ENCODE peak calls at places on chromosomes 7 and 10, in eight cellular contexts. K, U, Z, W, P, B, G and I are unnamed samples.

GRCh38 chr10:25696013-25696708 is 237.9 kb upstream of the MYO3A start:
- DNase-seq in W (no peak), U (no peak), K (no peak), P (no peak), B (no peak), Z (no peak), G (no peak), I (no peak)

GRCh38 chr7:315516-316265 is 25.7 kb downstream of the FOXL3 start:
- DNase-seq in B (no peak), U (no peak), G (no peak), Z (no peak), K (no peak), P (no peak), W (no peak), I (no peak)

GRCh38 chr10:110893559-110894179 is 21.9 kb downstream of the PDCD4 start:
- DNase-seq in U (peak), K (no peak), W (peak), P (no peak), Z (no peak), G (peak), B (peak), I (peak)

GRCh38 chr7:138773176-138773575 is 24.6 kb upstream of the TMEM213 start:
- DNase-seq in P (no peak), K (no peak), W (no peak), B (no peak), G (no peak), Z (no peak), U (no peak), I (no peak)

GRCh38 chr7:18221377-18222290 is 194.0 kb upstream of the PRPS1L1 start:
- DNase-seq in W (peak), K (no peak), U (no peak), B (no peak), P (no peak), G (no peak), Z (no peak), I (no peak)

GRCh38 chr10:97017474-97017903 is 168.3 kb downstream of the SLIT1 start:
- DNase-seq in G (no peak), P (no peak), Z (no peak), B (no peak), K (no peak), W (no peak), U (no peak), I (no peak)

GRCh38 chr7:90740364-90740763 is 144.2 kb downstream of the CDK14 start:
- DNase-seq in B (no peak), U (no peak), P (no peak), G (no peak), K (no peak), W (no peak), Z (no peak), I (no peak)

GRCh38 chr10:59176241-59177030 is at the start of gene PHYHIPL:
- DNase-seq in W (no peak), U (no peak), G (peak), B (peak), Z (peak), K (peak), P (no peak), I (no peak)

GRCh38 chr7:145324081-145324480 is 488.2 kb upstream of the TPK1 start:
- DNase-seq in K (no peak), P (no peak), G (no peak), B (no peak), Z (no peak), W (no peak), U (no peak), I (no peak)

GRCh38 chr7:105521027-105521730 is 892 bp downstream of the PUS7 start:
- DNase-seq in W (peak), U (peak), P (no peak), Z (peak), G (peak), K (peak), B (peak), I (peak)

GRCh38 chr7:133980794-133981193 is 146.3 kb upstream of the LRGUK start:
- DNase-seq in K (no peak), U (no peak), W (no peak), Z (no peak), G (no peak), B (no peak), P (no peak), I (no peak)

GRCh38 chr7:77913977-77914607 is 115.5 kb downstream of the PHTF2 start:
- DNase-seq in P (no peak), Z (no peak), W (peak), G (no peak), K (no peak), U (no peak), B (no peak), I (peak)

GRCh38 chr7:149692557-149692982 is 80.8 kb downstream of the ZNF467 start:
- DNase-seq in G (no peak), W (no peak), U (no peak), K (no peak), B (no peak), P (no peak), Z (no peak), I (no peak)

GRCh38 chr7:111357691-111358090 is 204.6 kb downstream of the IMMP2L start:
- DNase-seq in U (peak), P (no peak), B (peak), K (no peak), Z (no peak), W (peak), G (no peak), I (no peak)

GRCh38 chr10:123993534-123994416 is 99.6 kb downstream of the CHST15 start:
- DNase-seq in P (peak), U (no peak), W (no peak), B (no peak), G (no peak), K (peak), Z (no peak), I (no peak)

GRCh38 chr7:30771859-30772429 is 727 bp downstream of the MINDY4 start:
- DNase-seq in K (no peak), G (no peak), Z (no peak), U (peak), P (no peak), W (no peak), B (no peak), I (peak)

GRCh38 chr7:7554647-7555575 is 11.8 kb upstream of the MIOS start:
- DNase-seq in K (no peak), G (no peak), U (no peak), P (no peak), W (no peak), Z (no peak), B (no peak), I (peak)

GRCh38 chr10:107984149-107984548 is 819.6 kb upstream of the SORCS1 start:
- DNase-seq in Z (no peak), G (no peak), P (no peak), K (no peak), U (no peak), W (no peak), B (no peak), I (no peak)

GRCh38 chr7:38057829-38058228 is 120.2 kb upstream of the STARD3NL start:
- DNase-seq in P (no peak), B (no peak), Z (no peak), W (no peak), G (no peak), K (no peak), U (no peak), I (no peak)

GRCh38 chr7:40394382-40394781 is 259.6 kb downstream of the SUGCT start:
- DNase-seq in W (no peak), K (no peak), G (no peak), B (no peak), P (no peak), U (no peak), Z (no peak), I (no peak)

GRCh38 chr7:101688183-101688831 is 59.2 kb upstream of the MYL10 start:
- DNase-seq in Z (peak), K (peak), U (peak), B (peak), W (peak), G (peak), P (no peak), I (peak)

GRCh38 chr10:118195729-118196128 is 146.4 kb downstream of the FAM204A start:
- DNase-seq in G (no peak), B (no peak), W (no peak), U (no peak), P (no peak), Z (no peak), K (no peak), I (no peak)

GRCh38 chr10:108307250-108307924 is 1142.9 kb upstream of the SORCS1 start:
- DNase-seq in G (no peak), P (no peak), Z (no peak), U (no peak), W (no peak), B (no peak), K (no peak), I (no peak)

GRCh38 chr10:86205086-86205760 is 161.4 kb downstream of the GRID1 start:
- DNase-seq in K (no peak), G (no peak), B (no peak), P (no peak), Z (no peak), U (no peak), W (no peak), I (no peak)

GRCh38 chr7:105101864-105102263 is 87.9 kb downstream of the KMT2E start:
- DNase-seq in W (no peak), B (no peak), P (no peak), K (no peak), Z (no peak), U (no peak), G (no peak), I (no peak)

GRCh38 chr7:42597296-42597695 is 314.6 kb downstream of the C7orf25 start:
- DNase-seq in P (no peak), B (no peak), U (no peak), G (no peak), W (no peak), Z (no peak), K (no peak), I (no peak)

GRCh38 chr7:106978425-106979386 is 65.8 kb upstream of the PRKAR2B start:
- DNase-seq in W (no peak), G (no peak), Z (no peak), U (no peak), B (peak), K (no peak), P (no peak), I (peak)

GRCh38 chr10:14360515-14360914 is 29.8 kb upstream of the FRMD4A start:
- DNase-seq in U (no peak), W (no peak), B (no peak), Z (no peak), P (no peak), K (no peak), G (no peak), I (no peak)

GRCh38 chr7:3283130-3283704 is 17.8 kb upstream of the SDK1 start:
- DNase-seq in U (no peak), W (no peak), P (no peak), Z (no peak), B (no peak), K (no peak), G (no peak), I (no peak)

GRCh38 chr10:49613160-49613881 is 516 bp upstream of the CHAT start:
- DNase-seq in Z (no peak), U (no peak), K (peak), B (no peak), W (no peak), P (no peak), G (no peak), I (no peak)

GRCh38 chr10:70053896-70054641 is 1.4 kb downstream of the MACROH2A2 start:
- DNase-seq in U (no peak), G (peak), B (peak), K (no peak), Z (no peak), W (no peak), P (no peak), I (no peak)

GRCh38 chr7:157463245-157463644 is 126.4 kb downstream of the DNAJB6 start:
- DNase-seq in G (no peak), K (no peak), U (no peak), Z (no peak), B (no peak), P (no peak), W (no peak), I (no peak)

GRCh38 chr7:33193308-33193864 is 64.0 kb downstream of the BBS9 start:
- DNase-seq in K (no peak), U (no peak), P (no peak), G (no peak), B (no peak), W (no peak), Z (no peak), I (no peak)

GRCh38 chr10:31317652-31318381 is 1.2 kb upstream of the ZEB1 start:
- DNase-seq in B (no peak), G (no peak), W (no peak), Z (no peak), K (peak), U (peak), P (no peak), I (no peak)

GRCh38 chr7:23341846-23342598 is 42.9 kb downstream of the MALSU1 start:
- DNase-seq in G (no peak), W (peak), B (no peak), Z (no peak), K (no peak), P (no peak), U (no peak), I (no peak)

GRCh38 chr10:1124796-1125195 is 68.6 kb downstream of the WDR37 start:
- DNase-seq in W (no peak), G (no peak), P (no peak), U (no peak), Z (no peak), B (no peak), K (no peak), I (no peak)

GRCh38 chr7:123643495-123644428 is 11.9 kb upstream of the LMOD2 start:
- DNase-seq in Z (peak), K (peak), P (no peak), B (peak), U (peak), G (peak), W (peak), I (no peak)

GRCh38 chr7:87870471-87870870 is 5.7 kb downstream of the SLC25A40 start:
- DNase-seq in B (no peak), P (no peak), K (no peak), W (no peak), Z (no peak), U (no peak), G (no peak), I (no peak)

GRCh38 chr10:8055420-8056349 is 1.2 kb downstream of the GATA3 start:
- DNase-seq in K (no peak), G (no peak), Z (no peak), P (no peak), U (no peak), B (no peak), W (no peak), I (no peak)

GRCh38 chr10:8054243-8054497 is 318 bp upstream of the GATA3 start:
- DNase-seq in W (no peak), G (no peak), Z (no peak), P (no peak), B (peak), U (no peak), K (no peak), I (no peak)

GRCh38 chr10:8053446-8054242 is 844 bp upstream of the GATA3 start:
- DNase-seq in K (peak), Z (peak), G (no peak), B (peak), U (peak), P (no peak), W (peak), I (peak)

GRCh38 chr10:8056378-8056777 is 1.9 kb downstream of the GATA3 start:
- DNase-seq in U (peak), B (no peak), W (no peak), K (no peak), Z (no peak), G (no peak), P (no peak), I (no peak)

DNA sequence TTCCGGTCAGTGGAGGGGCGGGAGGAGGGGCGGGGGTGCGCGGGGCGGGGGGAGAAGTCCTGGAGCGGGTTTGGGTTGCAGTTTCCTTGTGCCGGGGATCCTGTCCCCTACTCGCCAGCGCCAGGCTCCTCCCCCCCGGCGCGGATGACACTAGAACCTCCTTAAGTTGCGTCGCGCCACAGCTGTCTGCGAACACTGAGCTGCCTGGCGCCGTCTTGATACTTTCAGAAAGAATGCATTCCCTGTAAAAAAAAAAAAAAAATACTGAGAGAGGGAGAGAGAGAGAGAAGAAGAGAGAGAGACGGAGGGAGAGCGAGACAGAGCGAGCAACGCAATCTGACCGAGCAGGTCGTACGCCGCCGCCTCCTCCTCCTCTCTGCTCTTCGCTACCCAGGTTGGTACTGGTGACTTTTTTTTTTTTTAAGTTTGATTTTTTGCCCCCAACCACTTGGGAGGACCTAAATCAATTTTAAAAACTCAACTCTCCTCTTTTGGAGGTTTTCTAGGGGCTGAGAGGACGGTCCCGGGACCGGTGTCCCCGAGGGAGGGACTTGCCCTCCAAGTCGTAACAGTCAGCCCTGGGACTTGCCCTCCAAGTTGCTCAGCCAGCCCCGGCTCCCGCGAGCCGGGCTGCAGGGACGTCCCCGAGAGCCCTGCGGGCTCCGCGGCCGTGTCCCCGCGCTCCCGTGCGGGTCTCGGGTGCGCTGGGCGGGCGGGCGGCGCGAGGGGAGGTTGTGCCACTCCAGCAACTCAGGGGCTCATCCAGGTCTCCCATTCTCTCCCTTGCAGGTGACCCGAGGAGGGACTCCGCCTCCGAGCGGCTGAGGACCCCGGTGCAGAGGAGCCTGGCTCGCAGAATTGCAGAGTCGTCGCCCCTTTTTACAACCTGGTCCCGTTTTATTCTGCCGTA is at the start of gene GATA3:
- DNase-seq in U (peak), B (peak), Z (peak), P (no peak), G (no peak), W (peak), K (peak), I (peak)
- TF ChIP-seq POLR2A in U (peak), B (no peak), Z (no peak), P (peak), G (no peak), W (no peak), K (no peak), I (no peak)

GRCh38 chr7:26864309-26865093 is at the start of gene SKAP2:
- DNase-seq in U (peak), Z (peak), G (peak), B (peak), W (peak), K (peak), P (peak), I (peak)
- TF ChIP-seq POLR2A in U (peak), Z (peak), G (peak), B (peak), W (peak), K (peak), P (peak), I (peak)

GRCh38 chr7:96104984-96105383 is 216.9 kb downstream of the SLC25A13 start:
- DNase-seq in B (no peak), G (no peak), U (no peak), P (no peak), W (no peak), K (no peak), Z (no peak), I (no peak)
- TF ChIP-seq POLR2A in B (no peak), G (no peak), U (no peak), P (no peak), W (no peak), K (no peak), Z (no peak), I (no peak)

GRCh38 chr10:72260588-72261322 is 13.0 kb upstream of the DDIT4 start:
- DNase-seq in U (peak), G (peak), B (peak), W (peak), Z (peak), K (peak), P (no peak), I (peak)
- TF ChIP-seq POLR2A in U (no peak), G (peak), B (peak), W (no peak), Z (no peak), K (no peak), P (peak), I (peak)

DNA sequence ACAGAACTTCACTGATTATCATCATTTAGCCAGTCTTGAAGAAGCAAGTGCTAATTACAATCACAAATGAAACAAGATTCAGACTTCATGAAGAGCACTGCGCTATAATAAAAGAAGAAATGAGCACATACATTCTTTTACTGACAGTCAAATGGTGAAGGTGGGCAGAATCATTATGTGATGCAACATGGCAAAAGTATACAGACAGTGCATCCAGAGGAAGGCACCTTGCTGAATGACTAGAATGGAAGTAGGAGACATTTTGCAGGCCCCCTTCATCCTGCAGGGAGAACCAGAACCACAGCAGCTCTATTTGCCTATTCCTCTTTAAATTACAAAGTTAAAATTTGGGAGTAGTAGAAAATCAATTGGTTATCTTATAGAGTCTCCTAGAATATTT is 31.0 kb upstream of the CC2D2B start:
- DNase-seq in G (no peak), W (no peak), B (no peak), U (no peak), K (no peak), Z (no peak), P (no peak), I (no peak)
- TF ChIP-seq POLR2A in G (no peak), W (no peak), B (no peak), U (no peak), K (no peak), Z (no peak), P (no peak), I (no peak)

DNA sequence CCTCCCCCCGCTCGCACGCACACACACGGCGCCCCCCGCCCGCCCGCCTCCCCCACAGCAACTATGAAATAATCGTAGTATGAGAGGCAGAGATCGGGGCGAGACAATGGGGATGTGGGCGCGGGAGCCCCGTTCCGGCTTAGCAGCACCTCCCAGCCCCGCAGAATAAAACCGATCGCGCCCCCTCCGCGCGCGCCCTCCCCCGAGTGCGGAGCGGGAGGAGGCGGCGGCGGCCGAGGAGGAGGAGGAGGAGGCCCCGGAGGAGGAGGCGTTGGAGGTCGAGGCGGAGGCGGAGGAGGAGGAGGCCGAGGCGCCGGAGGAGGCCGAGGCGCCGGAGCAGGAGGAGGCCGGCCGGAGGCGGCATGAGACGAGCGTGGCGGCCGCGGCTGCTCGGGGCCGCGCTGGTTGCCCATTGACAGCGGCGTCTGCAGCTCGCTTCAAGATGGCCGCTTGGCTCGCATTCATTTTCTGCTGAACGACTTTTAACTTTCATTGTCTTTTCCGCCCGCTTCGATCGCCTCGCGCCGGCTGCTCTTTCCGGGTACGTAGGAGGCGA is 335 bp downstream of the BMI1 start:
- DNase-seq in G (peak), U (peak), P (no peak), Z (peak), B (peak), K (peak), W (peak), I (peak)
- TF ChIP-seq POLR2A in G (no peak), U (no peak), P (no peak), Z (peak), B (peak), K (no peak), W (no peak), I (peak)